ENCODE peak calls at places on chromosome 3, in six cellular contexts. One of them, this sample, is unnamed.

GRCh38 chr3:185830018-185830797 is 5.4 kb upstream of the IGF2BP2 start:
- DNase-seq in cardiac muscle cell: no peak
- DNase-seq in psoas muscle: no peak
- DNase-seq in CD8-positive, alpha-beta memory T cell: no peak
- DNase-seq in IMR-90: no peak
- DNase-seq in PC-3: no peak
- DNase-seq in this sample: no peak

GRCh38 chr3:71530903-71531535 is 52.5 kb downstream of the FOXP1 start:
- DNase-seq in cardiac muscle cell: peak; percentile 80
- DNase-seq in psoas muscle: no peak
- DNase-seq in CD8-positive, alpha-beta memory T cell: no peak
- DNase-seq in IMR-90: no peak
- DNase-seq in PC-3: no peak
- DNase-seq in this sample: no peak

GRCh38 chr3:178302966-178303930 is 233.0 kb upstream of the KCNMB2 start:
- DNase-seq in cardiac muscle cell: no peak
- DNase-seq in psoas muscle: no peak
- DNase-seq in CD8-positive, alpha-beta memory T cell: no peak
- DNase-seq in IMR-90: no peak
- DNase-seq in PC-3: peak; percentile 72
- DNase-seq in this sample: peak; percentile 19

GRCh38 chr3:54897028-54897711 is 30.7 kb downstream of the LRTM1 start:
- DNase-seq in cardiac muscle cell: no peak
- DNase-seq in psoas muscle: no peak
- DNase-seq in CD8-positive, alpha-beta memory T cell: no peak
- DNase-seq in IMR-90: peak; percentile 86
- DNase-seq in PC-3: peak; percentile 41
- DNase-seq in this sample: peak; percentile 74

GRCh38 chr3:189272500-189273119 is 100.8 kb downstream of the TPRG1 start:
- DNase-seq in cardiac muscle cell: peak; percentile 58
- DNase-seq in psoas muscle: no peak
- DNase-seq in CD8-positive, alpha-beta memory T cell: no peak
- DNase-seq in IMR-90: no peak
- DNase-seq in PC-3: peak; percentile 67
- DNase-seq in this sample: peak; percentile 13

GRCh38 chr3:114709102-114709501 is 415.3 kb downstream of the TIGIT start:
- DNase-seq in cardiac muscle cell: no peak
- DNase-seq in psoas muscle: no peak
- DNase-seq in CD8-positive, alpha-beta memory T cell: no peak
- DNase-seq in IMR-90: peak; percentile 72
- DNase-seq in PC-3: no peak
- DNase-seq in this sample: peak; percentile 21

GRCh38 chr3:128491900-128492352 is 1.1 kb downstream of the GATA2 start:
- DNase-seq in cardiac muscle cell: no peak
- DNase-seq in psoas muscle: no peak
- DNase-seq in CD8-positive, alpha-beta memory T cell: no peak
- DNase-seq in IMR-90: no peak
- DNase-seq in PC-3: no peak
- DNase-seq in this sample: peak; percentile 37

GRCh38 chr3:145219355-145220196 is 941.4 kb downstream of the PLOD2 start:
- DNase-seq in cardiac muscle cell: no peak
- DNase-seq in psoas muscle: no peak
- DNase-seq in CD8-positive, alpha-beta memory T cell: no peak
- DNase-seq in IMR-90: no peak
- DNase-seq in PC-3: no peak
- DNase-seq in this sample: peak; percentile 39

GRCh38 chr3:129857899-129858298 is 35.6 kb downstream of the TMCC1 start:
- DNase-seq in cardiac muscle cell: no peak
- DNase-seq in psoas muscle: no peak
- DNase-seq in CD8-positive, alpha-beta memory T cell: no peak
- DNase-seq in IMR-90: no peak
- DNase-seq in PC-3: no peak
- DNase-seq in this sample: no peak

GRCh38 chr3:44184319-44184953 is 57.2 kb upstream of the TOPAZ1 start:
- DNase-seq in cardiac muscle cell: no peak
- DNase-seq in psoas muscle: no peak
- DNase-seq in CD8-positive, alpha-beta memory T cell: no peak
- DNase-seq in IMR-90: no peak
- DNase-seq in PC-3: no peak
- DNase-seq in this sample: no peak

GRCh38 chr3:130395916-130396315 is 50.4 kb downstream of the COL6A5 start:
- DNase-seq in cardiac muscle cell: no peak
- DNase-seq in psoas muscle: no peak
- DNase-seq in CD8-positive, alpha-beta memory T cell: no peak
- DNase-seq in IMR-90: peak; percentile 30
- DNase-seq in PC-3: peak; percentile 85
- DNase-seq in this sample: peak; percentile 19

GRCh38 chr3:193231201-193231600 is 9.8 kb upstream of the PLAAT1 start:
- DNase-seq in cardiac muscle cell: no peak
- DNase-seq in psoas muscle: no peak
- DNase-seq in CD8-positive, alpha-beta memory T cell: no peak
- DNase-seq in IMR-90: no peak
- DNase-seq in PC-3: no peak
- DNase-seq in this sample: no peak

GRCh38 chr3:11059090-11059798 is 66.7 kb downstream of the SLC6A1 start:
- DNase-seq in cardiac muscle cell: peak; percentile 79
- DNase-seq in psoas muscle: peak; percentile 64
- DNase-seq in CD8-positive, alpha-beta memory T cell: no peak
- DNase-seq in IMR-90: peak; percentile 70
- DNase-seq in PC-3: peak; percentile 88
- DNase-seq in this sample: peak; percentile 89

GRCh38 chr3:37811625-37812356 is 49.9 kb upstream of the CTDSPL start:
- DNase-seq in cardiac muscle cell: no peak
- DNase-seq in psoas muscle: no peak
- DNase-seq in CD8-positive, alpha-beta memory T cell: no peak
- DNase-seq in IMR-90: peak; percentile 51
- DNase-seq in PC-3: no peak
- DNase-seq in this sample: no peak

GRCh38 chr3:38640661-38641441 is 8.6 kb downstream of the SCN5A start:
- DNase-seq in cardiac muscle cell: no peak
- DNase-seq in psoas muscle: no peak
- DNase-seq in CD8-positive, alpha-beta memory T cell: no peak
- DNase-seq in IMR-90: no peak
- DNase-seq in PC-3: no peak
- DNase-seq in this sample: no peak

GRCh38 chr3:22939349-22939748 is 263.8 kb upstream of the UBE2E2 start:
- DNase-seq in cardiac muscle cell: no peak
- DNase-seq in psoas muscle: no peak
- DNase-seq in CD8-positive, alpha-beta memory T cell: no peak
- DNase-seq in IMR-90: peak; percentile 2
- DNase-seq in PC-3: no peak
- DNase-seq in this sample: peak; percentile 90

GRCh38 chr3:18233987-18234716 is 191.0 kb downstream of the SATB1 start:
- DNase-seq in cardiac muscle cell: peak; percentile 45
- DNase-seq in psoas muscle: no peak
- DNase-seq in CD8-positive, alpha-beta memory T cell: no peak
- DNase-seq in IMR-90: no peak
- DNase-seq in PC-3: no peak
- DNase-seq in this sample: no peak

GRCh38 chr3:535566-536416 is 339.2 kb downstream of the CHL1 start:
- DNase-seq in cardiac muscle cell: peak; percentile 45
- DNase-seq in psoas muscle: peak; percentile 73
- DNase-seq in CD8-positive, alpha-beta memory T cell: no peak
- DNase-seq in IMR-90: peak; percentile 11
- DNase-seq in PC-3: no peak
- DNase-seq in this sample: no peak

GRCh38 chr3:35596611-35597010 is 42.7 kb upstream of the ARPP21 start:
- DNase-seq in cardiac muscle cell: no peak
- DNase-seq in psoas muscle: no peak
- DNase-seq in CD8-positive, alpha-beta memory T cell: no peak
- DNase-seq in IMR-90: no peak
- DNase-seq in PC-3: no peak
- DNase-seq in this sample: no peak

GRCh38 chr3:192917508-192918274 is at the start of gene MB21D2:
- DNase-seq in cardiac muscle cell: peak; percentile 75
- DNase-seq in psoas muscle: peak; percentile 81
- DNase-seq in CD8-positive, alpha-beta memory T cell: peak; percentile 33
- DNase-seq in IMR-90: peak; percentile 80
- DNase-seq in PC-3: peak; percentile 83
- DNase-seq in this sample: peak; percentile 92

GRCh38 chr3:98513136-98513535 is 9.6 kb downstream of the CLDND1 start:
- DNase-seq in cardiac muscle cell: no peak
- DNase-seq in psoas muscle: peak; percentile 71
- DNase-seq in CD8-positive, alpha-beta memory T cell: no peak
- DNase-seq in IMR-90: peak; percentile 12
- DNase-seq in PC-3: peak; percentile 89
- DNase-seq in this sample: peak; percentile 29

GRCh38 chr3:25532763-25533162 is 104.7 kb downstream of the RARB start:
- DNase-seq in cardiac muscle cell: no peak
- DNase-seq in psoas muscle: no peak
- DNase-seq in CD8-positive, alpha-beta memory T cell: no peak
- DNase-seq in IMR-90: peak; percentile 33
- DNase-seq in PC-3: peak; percentile 72
- DNase-seq in this sample: no peak

GRCh38 chr3:180457238-180457637 is 144.7 kb upstream of the TTC14 start:
- DNase-seq in cardiac muscle cell: no peak
- DNase-seq in psoas muscle: no peak
- DNase-seq in CD8-positive, alpha-beta memory T cell: no peak
- DNase-seq in IMR-90: no peak
- DNase-seq in PC-3: peak; percentile 52
- DNase-seq in this sample: peak; percentile 2

GRCh38 chr3:80357761-80358160 is 590.0 kb upstream of the ROBO1 start:
- DNase-seq in cardiac muscle cell: no peak
- DNase-seq in psoas muscle: no peak
- DNase-seq in CD8-positive, alpha-beta memory T cell: no peak
- DNase-seq in IMR-90: no peak
- DNase-seq in PC-3: no peak
- DNase-seq in this sample: no peak

GRCh38 chr3:129824926-129825541 is 68.5 kb downstream of the TMCC1 start:
- DNase-seq in cardiac muscle cell: peak; percentile 54
- DNase-seq in psoas muscle: no peak
- DNase-seq in CD8-positive, alpha-beta memory T cell: peak; percentile 13
- DNase-seq in IMR-90: peak; percentile 58
- DNase-seq in PC-3: peak; percentile 62
- DNase-seq in this sample: peak; percentile 77

DNA sequence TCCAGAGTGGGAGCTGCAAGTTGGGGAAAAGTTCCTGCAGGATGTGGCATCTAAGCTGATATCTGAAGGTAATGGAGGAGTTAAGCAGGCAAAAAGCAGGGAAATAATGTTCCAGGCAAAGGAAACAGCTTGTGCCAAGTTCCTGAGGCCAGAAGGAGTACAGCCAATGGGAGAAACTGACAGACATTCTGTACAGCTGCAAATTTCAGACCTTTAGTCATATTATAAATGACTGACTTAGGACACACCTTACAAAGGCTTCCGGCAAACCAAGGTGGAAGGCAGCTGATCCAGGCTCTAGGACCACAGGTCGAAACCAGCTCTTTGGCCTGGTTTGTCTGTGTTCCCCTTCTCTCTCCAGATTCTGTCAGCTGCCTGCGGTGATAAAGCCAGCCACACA is 9.3 kb downstream of the WWTR1 start:
- DNase-seq in cardiac muscle cell: no peak
- DNase-seq in psoas muscle: no peak
- DNase-seq in CD8-positive, alpha-beta memory T cell: no peak
- DNase-seq in IMR-90: no peak
- DNase-seq in PC-3: no peak
- DNase-seq in this sample: no peak
- H3K27me3 ChIP-seq in cardiac muscle cell: no peaks in the 10 kb centered on the region
- H3K27me3 ChIP-seq in psoas muscle: no peaks in the 10 kb centered on the region
- H3K27me3 ChIP-seq in CD8-positive, alpha-beta memory T cell: no peaks in the 10 kb centered on the region
- H3K27me3 ChIP-seq in IMR-90: no peaks in the 10 kb centered on the region
- H3K27me3 ChIP-seq in PC-3: no peaks in the 10 kb centered on the region
- H3K27me3 ChIP-seq in this sample: no peaks in the 10 kb centered on the region

DNA sequence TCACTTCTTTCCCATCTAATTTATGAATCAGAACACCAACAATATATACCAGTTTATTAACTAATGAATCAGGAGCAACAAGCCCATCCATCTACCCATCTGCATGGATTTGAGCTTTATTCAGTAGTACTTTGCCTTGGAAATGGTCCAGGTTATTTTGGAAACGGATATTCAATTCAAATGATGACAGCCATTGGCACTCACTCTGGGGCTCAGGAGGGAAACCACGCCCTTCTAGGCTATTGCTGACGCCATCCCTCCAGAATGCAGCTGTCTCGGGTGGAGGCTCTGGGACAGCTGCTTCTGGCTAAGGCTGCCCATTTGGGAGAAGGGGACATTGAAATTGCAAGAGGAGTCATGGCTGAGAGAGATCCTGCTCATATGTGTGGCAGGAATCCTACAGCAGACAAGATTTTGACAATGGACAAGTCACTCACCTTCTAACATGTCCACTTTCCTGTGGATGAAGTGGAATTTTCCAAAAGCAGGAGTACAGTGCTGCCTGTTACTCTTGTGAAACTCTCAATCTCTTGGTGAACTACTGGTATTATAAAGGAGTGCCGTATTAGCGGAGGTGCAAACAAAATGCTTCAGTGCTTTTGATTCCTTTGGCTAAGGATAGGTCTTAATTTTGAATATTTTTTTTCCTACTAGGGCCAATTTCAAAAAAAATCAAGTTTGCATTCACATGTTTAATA is 29.3 kb upstream of the TRAK1 start:
- DNase-seq in cardiac muscle cell: peak; percentile 24
- DNase-seq in psoas muscle: peak; percentile 92
- DNase-seq in CD8-positive, alpha-beta memory T cell: no peak
- DNase-seq in IMR-90: peak; percentile 90
- DNase-seq in PC-3: peak; percentile 98
- DNase-seq in this sample: peak; percentile 95
- H3K4me1 ChIP-seq in cardiac muscle cell: peaks cover 18% of the 10 kb centered on the region
- H3K4me1 ChIP-seq in psoas muscle: peaks cover 48% of the 10 kb centered on the region
- H3K4me1 ChIP-seq in CD8-positive, alpha-beta memory T cell: no peaks in the 10 kb centered on the region
- H3K4me1 ChIP-seq in IMR-90: peaks cover 13% of the 10 kb centered on the region
- H3K4me1 ChIP-seq in PC-3: peaks cover 22% of the 10 kb centered on the region
- H3K4me1 ChIP-seq in this sample: peaks cover 59% of the 10 kb centered on the region

DNA sequence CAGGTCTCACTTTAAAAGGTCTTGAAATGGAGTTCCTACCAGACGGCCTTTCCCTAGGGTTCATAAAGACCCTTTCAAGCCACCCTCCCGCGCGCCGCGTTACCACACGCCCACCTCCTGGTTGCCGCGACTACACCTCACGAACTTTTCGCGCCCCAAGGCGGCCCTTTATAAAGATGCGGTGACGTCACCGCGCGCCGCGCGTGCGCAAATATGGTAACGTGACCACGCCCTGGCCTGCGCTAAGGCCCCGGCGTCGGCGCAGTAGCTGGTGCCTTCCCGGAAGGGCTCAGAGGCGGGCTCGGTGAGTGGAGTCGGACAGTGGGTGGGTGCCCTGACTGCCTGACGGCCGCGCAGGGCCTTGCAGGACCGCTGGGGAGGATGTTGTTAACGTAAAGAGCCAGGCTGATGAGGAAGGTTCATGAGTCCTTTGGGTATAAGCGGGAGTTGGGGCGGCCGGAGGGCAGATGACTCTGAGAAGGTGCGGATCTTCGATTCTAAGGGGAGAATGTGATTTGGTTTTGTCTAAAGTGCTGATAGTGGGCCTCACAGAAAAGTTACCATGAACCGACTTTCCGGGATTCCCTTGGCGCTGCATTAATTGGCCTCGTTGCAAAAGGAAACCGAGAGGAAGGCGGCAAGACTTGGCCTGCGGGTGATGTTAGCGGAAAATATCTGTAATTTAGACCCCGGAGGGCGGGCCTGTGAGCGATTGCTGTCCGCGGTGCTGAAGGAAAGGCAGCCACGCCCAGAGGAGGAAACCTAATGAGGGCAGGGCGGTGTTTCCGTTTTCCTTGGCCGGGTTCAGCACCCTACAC is 54.4 kb downstream of the FEZF2 start:
- DNase-seq in cardiac muscle cell: peak; percentile 92
- DNase-seq in psoas muscle: peak; percentile 87
- DNase-seq in CD8-positive, alpha-beta memory T cell: peak; percentile 42
- DNase-seq in IMR-90: peak; percentile 79
- DNase-seq in PC-3: peak; percentile 61
- DNase-seq in this sample: peak; percentile 94
- H3K4me3 ChIP-seq in cardiac muscle cell: peak overlapping the region; percentile 69
- H3K4me3 ChIP-seq in psoas muscle: peak overlapping the region; percentile 62
- H3K4me3 ChIP-seq in CD8-positive, alpha-beta memory T cell: peak overlapping the region; percentile 46
- H3K4me3 ChIP-seq in IMR-90: peak overlapping the region; percentile 78
- H3K4me3 ChIP-seq in PC-3: peak overlapping the region; percentile 66
- H3K4me3 ChIP-seq in this sample: peak overlapping the region; percentile 97

GRCh38 chr3:124586126-124587052 is 143.9 kb upstream of the UMPS start:
- DNase-seq in cardiac muscle cell: peak; percentile 51
- DNase-seq in psoas muscle: no peak
- DNase-seq in CD8-positive, alpha-beta memory T cell: no peak
- DNase-seq in IMR-90: no peak
- DNase-seq in PC-3: no peak
- DNase-seq in this sample: no peak
- H3K27me3 ChIP-seq in cardiac muscle cell: no peaks in the 10 kb centered on the region
- H3K27me3 ChIP-seq in psoas muscle: no peaks in the 10 kb centered on the region
- H3K27me3 ChIP-seq in CD8-positive, alpha-beta memory T cell: no peaks in the 10 kb centered on the region
- H3K27me3 ChIP-seq in IMR-90: peaks cover 58% of the 10 kb centered on the region
- H3K27me3 ChIP-seq in PC-3: no peaks in the 10 kb centered on the region
- H3K27me3 ChIP-seq in this sample: peaks cover 18% of the 10 kb centered on the region

This sample was measured in adipocyte.